ENCODE peak calls at places on chromosome 20, in four cellular contexts. C is HepG2, N is H1, R is K562. E is an unnamed sample.

GRCh38 chr20:22682381-22682780 is 98.0 kb upstream of the FOXA2 start:
- DNase-seq in C (no peak), N (no peak), R (no peak), E (no peak)

GRCh38 chr20:14711681-14712080 is 374.3 kb upstream of the FLRT3 start:
- DNase-seq in C (no peak), R (no peak), N (no peak), E (no peak)

GRCh38 chr20:35462351-35462750 is 7.0 kb downstream of the CEP250 start:
- DNase-seq in C (no peak), R (peak), N (no peak), E (no peak)

GRCh38 chr20:36950432-36951197 is 893 bp downstream of the SAMHD1 start:
- DNase-seq in N (no peak), R (peak), C (no peak), E (peak)

GRCh38 chr20:41854765-41855164 is 236.6 kb upstream of the CHD6 start:
- DNase-seq in N (no peak), R (peak), C (no peak), E (peak)

GRCh38 chr20:3716195-3716834 is 3.9 kb upstream of the SIGLEC1 start:
- DNase-seq in C (peak), R (peak), N (peak), E (peak)

GRCh38 chr20:41697861-41698559 is 79.8 kb upstream of the CHD6 start:
- DNase-seq in C (peak), N (no peak), R (peak), E (no peak)

GRCh38 chr20:21523895-21524294 is 10.0 kb upstream of the NKX2-2 start:
- DNase-seq in C (no peak), R (no peak), N (no peak), E (no peak)

GRCh38 chr20:61587036-61587435 is 335.0 kb downstream of the CDH4 start:
- DNase-seq in N (no peak), R (no peak), C (no peak), E (no peak)

GRCh38 chr20:43237651-43238050 is 47.9 kb upstream of the PTPRT start:
- DNase-seq in R (no peak), C (no peak), N (no peak), E (no peak)

DNA sequence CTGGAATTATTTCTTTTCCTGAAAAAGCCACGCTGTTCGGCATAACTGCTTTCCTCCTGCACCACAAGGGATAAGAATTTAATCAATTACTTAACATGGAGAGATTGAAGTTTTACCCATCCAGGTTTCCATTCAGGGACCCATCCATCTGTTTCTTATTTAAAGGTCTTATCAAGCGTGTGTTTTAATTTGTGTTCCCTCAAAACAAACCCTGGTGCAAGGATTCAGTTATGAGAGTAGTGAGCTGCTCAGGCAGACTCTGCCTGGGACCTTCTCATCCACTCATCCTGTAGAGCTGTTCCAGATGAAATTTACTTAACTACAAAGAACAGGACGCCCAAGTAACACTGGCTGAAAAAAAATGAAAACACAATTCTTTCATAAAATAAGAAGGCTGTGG is 97.8 kb downstream of the BANF2 start:
- DNase-seq in C (no peak), N (no peak), R (no peak), E (no peak)
- TF ChIP-seq RNF2 in C (no peak), N (no peak), R (no peak), E (no peak)

DNA sequence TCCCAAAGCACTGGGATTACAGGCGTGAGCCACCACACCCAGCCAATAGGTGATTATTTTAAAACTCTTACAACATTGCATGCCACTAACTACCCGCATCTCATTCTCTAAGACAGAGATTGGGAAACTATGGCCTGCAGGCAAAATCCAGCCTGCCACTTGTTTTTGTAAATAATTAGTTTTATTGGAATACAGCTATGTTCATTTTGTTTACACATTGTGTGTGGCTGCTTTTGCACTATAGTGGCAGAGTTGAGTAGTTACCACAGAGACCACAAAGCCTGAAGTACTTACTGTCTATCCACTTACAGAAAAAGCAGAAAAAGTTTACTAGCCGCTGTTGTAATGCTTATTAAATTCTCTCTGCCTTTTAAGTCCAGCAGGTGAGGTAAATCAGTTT is 16.4 kb upstream of the PKIG start:
- DNase-seq in R (no peak), N (no peak), C (no peak), E (no peak)
- TF ChIP-seq MAFK in R (no peak), N (no peak), C (no peak), E (no peak)

GRCh38 chr20:62907377-62908317 is 18.7 kb downstream of the DIDO1 start:
- DNase-seq in R (peak), N (no peak), C (peak), E (no peak)
- TF ChIP-seq RNF2 in R (no peak), N (no peak), C (no peak), E (no peak)

DNA sequence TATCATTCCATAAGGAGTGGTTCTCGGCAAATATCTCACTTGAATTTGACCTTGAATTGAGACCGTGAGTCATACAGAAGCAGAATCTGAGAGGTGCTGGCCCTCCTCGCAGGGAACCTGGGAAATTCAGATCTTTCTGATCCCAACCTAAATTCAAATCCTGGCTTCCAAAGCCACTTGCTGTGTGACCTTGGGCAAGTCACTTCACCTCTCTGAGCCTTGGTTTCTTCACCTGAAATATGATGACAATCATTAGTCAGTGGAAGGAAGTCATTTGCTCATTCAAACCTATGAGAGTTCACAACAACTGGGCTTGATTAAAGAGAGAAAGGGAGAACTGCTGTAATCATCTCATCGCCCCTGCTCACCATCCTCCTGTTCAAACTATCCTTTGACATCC is 7.2 kb downstream of the BPIFA3 start:
- DNase-seq in C (no peak), R (no peak), N (no peak), E (no peak)
- TF ChIP-seq MAFK in C (no peak), R (no peak), N (no peak), E (no peak)

GRCh38 chr20:34415079-34415478 is 52.0 kb downstream of the ITCH start:
- DNase-seq in N (no peak), C (no peak), R (no peak), E (no peak)
- TF ChIP-seq RNF2 in N (no peak), C (no peak), R (no peak), E (no peak)

DNA sequence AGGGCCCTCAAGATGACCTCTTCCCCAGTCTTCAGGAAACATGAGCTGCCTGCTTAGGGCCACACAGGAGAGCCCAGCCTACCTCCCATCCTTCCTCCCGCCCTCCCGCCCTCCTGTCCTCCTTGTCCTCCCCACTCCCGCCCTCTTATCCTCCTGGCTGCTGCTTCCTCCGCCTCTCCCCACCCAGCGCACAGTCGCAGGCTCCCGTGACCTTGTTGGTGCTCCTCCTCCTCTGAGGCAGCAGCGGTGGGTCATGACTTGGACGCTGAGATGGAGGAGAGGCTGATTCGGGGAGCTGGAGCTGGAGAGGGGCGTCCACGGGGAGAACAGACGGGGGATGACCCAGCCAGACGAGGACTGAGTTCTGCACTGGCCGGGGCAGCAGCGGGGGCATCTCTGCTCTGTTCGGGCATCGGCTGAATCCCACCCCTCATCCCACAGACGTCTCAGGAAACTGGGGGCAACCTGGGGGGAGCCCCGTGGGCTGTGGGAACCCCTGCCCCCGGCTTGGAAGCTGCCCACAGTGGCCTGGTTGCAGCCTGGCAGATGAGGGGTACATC is 32.4 kb downstream of the CHRNA4 start:
- DNase-seq in N (no peak), R (no peak), C (no peak), E (no peak)
- TF ChIP-seq MAFK in N (no peak), R (no peak), C (no peak), E (no peak)

GRCh38 chr20:34216382-34216742 is 24.9 kb upstream of the ASIP start:
- DNase-seq in C (no peak), N (no peak), R (no peak), E (no peak)

GRCh38 chr20:34220581-34220980 is 20.6 kb upstream of the ASIP start:
- DNase-seq in R (no peak), C (no peak), N (no peak), E (no peak)

DNA sequence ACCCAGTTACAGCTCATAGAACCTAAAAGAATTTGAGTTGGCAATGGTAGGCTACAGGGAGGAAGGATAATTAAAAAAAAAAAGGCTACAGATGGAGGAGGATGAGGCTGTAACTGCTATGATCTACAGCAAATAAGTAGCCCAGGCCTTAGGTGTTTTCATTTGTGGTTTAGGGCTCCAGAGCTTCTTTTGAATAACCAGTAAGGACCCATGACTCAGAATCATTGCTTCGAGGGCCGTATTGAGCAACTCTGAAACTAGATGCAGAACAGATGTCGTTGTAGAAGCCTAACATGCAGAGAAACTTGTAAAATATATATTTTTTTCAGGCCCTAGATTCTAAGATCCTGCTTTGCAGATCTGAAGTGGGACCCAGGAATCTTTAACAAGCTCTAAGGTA is 19.0 kb upstream of the ASIP start:
- DNase-seq in C (no peak), N (no peak), R (no peak), E (no peak)
- TF ChIP-seq RNF2 in C (no peak), N (no peak), R (no peak), E (no peak)

DNA sequence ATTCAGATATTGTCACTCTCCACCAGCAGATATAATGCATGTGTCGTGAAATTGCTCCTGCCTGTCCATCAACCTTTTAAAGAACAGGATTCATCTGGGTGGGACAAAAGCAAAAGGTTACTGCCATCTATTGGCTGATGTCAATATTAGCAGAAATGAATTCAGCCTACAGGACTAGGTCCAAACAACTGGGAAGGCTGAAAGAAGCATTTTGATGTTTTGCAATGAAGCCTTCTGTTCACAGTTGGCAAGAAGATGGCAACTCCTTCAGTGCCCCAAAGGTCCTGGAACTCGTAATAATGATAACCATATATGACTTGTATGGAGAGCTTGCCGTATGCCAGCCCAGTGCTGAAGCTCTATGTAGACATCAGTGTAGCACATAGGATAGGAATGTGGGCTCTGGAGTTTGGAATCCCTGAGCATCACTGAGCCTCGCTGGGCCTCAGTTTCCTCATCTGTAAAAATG is 7.5 kb downstream of the BCAS1 start:
- DNase-seq in R (peak), N (no peak), C (peak), E (peak)
- TF ChIP-seq MAFK in R (no peak), N (no peak), C (no peak), E (no peak)